ENCODE peak calls at places on chromosomes 12 and 14, in five cellular contexts. T is stomach, Q is spleen, U is IMR-90, A is prostate gland. G is an unnamed sample.

GRCh38 chr14:20757963-20758362 is 10.2 kb upstream of the EDDM3B start:
- DNase-seq in T (no peak), Q (no peak), U (no peak), A (no peak), G (no peak)

GRCh38 chr14:71300474-71301359 is 393.5 kb downstream of the PCNX1 start:
- DNase-seq in T (no peak), Q (no peak), U (peak), A (no peak), G (no peak)

GRCh38 chr12:94147377-94147990 is 893 bp upstream of the PLXNC1 start:
- DNase-seq in T (no peak), Q (no peak), U (no peak), A (no peak), G (no peak)

GRCh38 chr12:124469193-124469888 is 98.1 kb downstream of the NCOR2 start:
- DNase-seq in T (no peak), Q (no peak), U (no peak), A (no peak), G (no peak)

GRCh38 chr12:85781751-85782150 is 54.5 kb downstream of the RASSF9 start:
- DNase-seq in T (no peak), Q (no peak), U (no peak), A (no peak), G (no peak)

GRCh38 chr12:2290091-2290490 is 237.3 kb downstream of the CACNA1C start:
- DNase-seq in T (no peak), Q (no peak), U (no peak), A (no peak), G (no peak)

GRCh38 chr12:27794818-27795584 is 15.0 kb upstream of the MANSC4 start:
- DNase-seq in T (no peak), Q (no peak), U (peak), A (no peak), G (no peak)

GRCh38 chr14:55062517-55063351 is 11.3 kb downstream of the MAPK1IP1L start:
- DNase-seq in T (no peak), Q (no peak), U (no peak), A (no peak), G (no peak)

GRCh38 chr12:75908961-75909699 is 122.4 kb downstream of the PHLDA1 start:
- DNase-seq in T (peak), Q (no peak), U (peak), A (peak), G (no peak)

GRCh38 chr12:23648546-23648945 is 300.9 kb downstream of the SOX5 start:
- DNase-seq in T (no peak), Q (no peak), U (no peak), A (no peak), G (no peak)

GRCh38 chr12:1830981-1831930 is 10.9 kb downstream of the LRTM2 start:
- DNase-seq in T (peak), Q (peak), U (peak), A (peak), G (no peak)

GRCh38 chr12:119624971-119625370 is 31.4 kb downstream of the TMEM233 start:
- DNase-seq in T (no peak), Q (no peak), U (no peak), A (no peak), G (no peak)

GRCh38 chr12:111024205-111024794 is 103.9 kb upstream of the MYL2 start:
- DNase-seq in T (peak), Q (peak), U (peak), A (peak), G (peak)

GRCh38 chr14:92848941-92849340 is 54.8 kb downstream of the GOLGA5 start:
- DNase-seq in T (no peak), Q (no peak), U (no peak), A (no peak), G (no peak)

GRCh38 chr14:91901449-91902250 is 34.3 kb upstream of the TC2N start:
- DNase-seq in T (peak), Q (no peak), U (no peak), A (no peak), G (no peak)

GRCh38 chr12:106766393-106766826 is 8.1 kb upstream of the RIC8B start:
- DNase-seq in T (peak), Q (no peak), U (no peak), A (no peak), G (no peak)

GRCh38 chr12:106297681-106298080 is 4.9 kb upstream of the TCP11L2 start:
- DNase-seq in T (no peak), Q (no peak), U (no peak), A (no peak), G (no peak)

GRCh38 chr12:48004039-48004940 is at the start of gene COL2A1:
- DNase-seq in T (no peak), Q (no peak), U (peak), A (no peak), G (no peak)

GRCh38 chr12:7995266-7995963 is 37.1 kb upstream of the FOXJ2 start:
- DNase-seq in T (peak), Q (peak), U (peak), A (peak), G (no peak)

GRCh38 chr14:106459971-106460730 is 933.8 kb downstream of the TMEM121 start:
- DNase-seq in T (no peak), Q (no peak), U (no peak), A (no peak), G (peak)

GRCh38 chr12:75568801-75569200 is 57.4 kb upstream of the KRR1 start:
- DNase-seq in T (no peak), Q (no peak), U (no peak), A (no peak), G (no peak)

GRCh38 chr14:25887251-25887908 is 710.5 kb downstream of the NOVA1 start:
- DNase-seq in T (no peak), Q (no peak), U (no peak), A (no peak), G (no peak)

GRCh38 chr14:21229821-21230220 is 39.4 kb downstream of the HNRNPC start:
- DNase-seq in T (no peak), Q (no peak), U (no peak), A (no peak), G (no peak)

GRCh38 chr12:42705863-42706262 is 116.3 kb upstream of the PRICKLE1 start:
- DNase-seq in T (peak), Q (peak), U (peak), A (no peak), G (peak)

GRCh38 chr14:24179961-24180726 is 8.3 kb downstream of the REC8 start:
- DNase-seq in T (no peak), Q (peak), U (peak), A (no peak), G (no peak)

GRCh38 chr14:101509730-101510371 is 51.4 kb upstream of the DIO3 start:
- DNase-seq in T (no peak), Q (peak), U (no peak), A (no peak), G (no peak)

GRCh38 chr14:74683406-74683805 is 29.5 kb downstream of the AREL1 start:
- DNase-seq in T (no peak), Q (no peak), U (no peak), A (no peak), G (no peak)

GRCh38 chr12:67645126-67645525 is 3.4 kb upstream of the DYRK2 start:
- DNase-seq in T (no peak), Q (no peak), U (no peak), A (no peak), G (no peak)

GRCh38 chr12:98821232-98821631 is 176.1 kb downstream of the APAF1 start:
- DNase-seq in T (no peak), Q (no peak), U (no peak), A (no peak), G (no peak)

GRCh38 chr12:114013601-114014345 is 47.6 kb upstream of the RBM19 start:
- DNase-seq in T (no peak), Q (no peak), U (peak), A (peak), G (no peak)

GRCh38 chr14:24430143-24430681 is 458 bp downstream of the KHNYN start:
- DNase-seq in T (peak), Q (peak), U (peak), A (peak), G (peak)

GRCh38 chr14:82482345-82482744 is 948.7 kb upstream of the SEL1L start:
- DNase-seq in T (no peak), Q (no peak), U (no peak), A (no peak), G (no peak)

GRCh38 chr14:42293180-42293579 is 686.5 kb downstream of the LRFN5 start:
- DNase-seq in T (no peak), Q (no peak), U (no peak), A (no peak), G (no peak)

GRCh38 chr14:73460691-73461127 is 2.4 kb upstream of the NUMB start:
- DNase-seq in T (no peak), Q (no peak), U (peak), A (no peak), G (no peak)

GRCh38 chr14:33879684-33880286 is 71.1 kb downstream of the EGLN3 start:
- DNase-seq in T (no peak), Q (no peak), U (no peak), A (no peak), G (no peak)

GRCh38 chr14:24954037-24954696 is 95.8 kb downstream of the STXBP6 start:
- DNase-seq in T (no peak), Q (no peak), U (no peak), A (no peak), G (no peak)

GRCh38 chr12:66004922-66005703 is 125.4 kb downstream of the LLPH start:
- DNase-seq in T (no peak), Q (no peak), U (no peak), A (no peak), G (no peak)

GRCh38 chr14:36835145-36835544 is 173.5 kb downstream of the PAX9 start:
- DNase-seq in T (no peak), Q (no peak), U (no peak), A (no peak), G (no peak)

GRCh38 chr14:89504602-89505320 is 87.7 kb upstream of the FOXN3 start:
- DNase-seq in T (no peak), Q (peak), U (peak), A (no peak), G (no peak)

GRCh38 chr12:103077108-103077773 is 119.8 kb downstream of the ASCL1 start:
- DNase-seq in T (no peak), Q (no peak), U (no peak), A (no peak), G (no peak)
- TF ChIP-seq POLR2A in T (no peak), Q (no peak), U (no peak), A (no peak), G (no peak)

GRCh38 chr12:55717397-55718007 is 1.7 kb downstream of the BLOC1S1 start:
- DNase-seq in T (no peak), Q (no peak), U (peak), A (no peak), G (peak)
- TF ChIP-seq POLR2A in T (no peak), Q (no peak), U (no peak), A (no peak), G (no peak)

GRCh38 chr14:79278798-79279644 is 932.3 kb downstream of the DIO2 start:
- DNase-seq in T (peak), Q (no peak), U (peak), A (peak), G (no peak)
- TF ChIP-seq POLR2A in T (no peak), Q (no peak), U (no peak), A (peak), G (peak)

GRCh38 chr14:102731871-102732800 is 45.1 kb upstream of the TRAF3 start:
- DNase-seq in T (no peak), Q (no peak), U (no peak), A (no peak), G (no peak)

GRCh38 chr14:102729825-102730224 is 47.4 kb upstream of the TRAF3 start:
- DNase-seq in T (no peak), Q (no peak), U (no peak), A (no peak), G (no peak)

GRCh38 chr14:102729268-102729667 is 48.0 kb upstream of the TRAF3 start:
- DNase-seq in T (no peak), Q (no peak), U (no peak), A (no peak), G (no peak)

GRCh38 chr14:102732924-102733323 is 44.3 kb upstream of the TRAF3 start:
- DNase-seq in T (no peak), Q (peak), U (no peak), A (no peak), G (no peak)

DNA sequence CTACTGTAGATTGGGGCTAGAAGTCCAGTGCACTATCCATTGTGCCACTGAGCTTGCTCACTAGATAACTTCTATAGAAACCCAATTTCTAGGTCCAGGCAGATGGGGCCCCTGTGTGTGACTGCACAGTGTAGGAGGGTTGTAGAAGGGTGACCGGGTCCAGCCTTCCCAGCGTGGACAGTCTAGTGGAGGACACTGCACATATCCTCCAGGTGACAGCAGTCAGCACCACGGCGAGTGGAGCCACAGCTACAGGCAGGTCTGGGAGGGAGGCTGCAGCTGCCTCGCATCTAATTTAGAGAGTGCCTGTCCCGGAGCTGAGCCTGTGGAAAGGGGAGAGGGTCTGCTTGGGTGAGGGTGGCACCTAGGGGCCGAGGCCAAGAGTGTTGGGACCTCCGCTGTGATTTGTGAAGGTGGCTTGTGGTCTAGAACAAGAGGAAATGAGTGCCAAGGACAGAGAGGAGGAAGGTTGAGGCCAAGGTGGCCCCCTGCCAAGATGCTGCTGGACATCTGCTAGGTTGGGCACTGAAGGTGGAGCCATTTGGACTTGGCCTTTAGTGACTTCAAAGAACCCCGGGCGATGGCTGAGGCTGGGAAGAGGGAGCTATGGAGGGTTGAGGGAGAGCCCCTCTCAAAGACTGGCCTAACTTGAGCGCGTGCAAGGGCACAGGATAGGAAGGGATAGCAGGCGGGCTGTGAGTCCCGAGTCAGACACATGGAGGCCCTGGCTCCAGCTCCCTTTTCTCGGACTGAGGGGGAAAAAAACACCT is 46.0 kb upstream of the TRAF3 start:
- DNase-seq in T (no peak), Q (no peak), U (no peak), A (no peak), G (no peak)
- TF ChIP-seq POLR2A in T (no peak), Q (no peak), U (no peak), A (no peak), G (no peak)

GRCh38 chr14:100238419-100239199 is at the start of gene YY1:
- DNase-seq in T (peak), Q (peak), U (peak), A (peak), G (peak)

GRCh38 chr14:100241279-100241678 is 2.3 kb downstream of the YY1 start:
- DNase-seq in T (no peak), Q (no peak), U (no peak), A (no peak), G (no peak)

GRCh38 chr14:100240725-100241032 is 1.7 kb downstream of the YY1 start:
- DNase-seq in T (no peak), Q (no peak), U (no peak), A (no peak), G (no peak)

GRCh38 chr14:100239200-100239839 is 376 bp downstream of the YY1 start:
- DNase-seq in T (no peak), Q (peak), U (no peak), A (no peak), G (no peak)

GRCh38 chr14:100239840-100240724 is 1.1 kb downstream of the YY1 start:
- DNase-seq in T (peak), Q (peak), U (peak), A (peak), G (peak)
- TF ChIP-seq POLR2A in T (no peak), Q (no peak), U (peak), A (peak), G (peak)

DNA sequence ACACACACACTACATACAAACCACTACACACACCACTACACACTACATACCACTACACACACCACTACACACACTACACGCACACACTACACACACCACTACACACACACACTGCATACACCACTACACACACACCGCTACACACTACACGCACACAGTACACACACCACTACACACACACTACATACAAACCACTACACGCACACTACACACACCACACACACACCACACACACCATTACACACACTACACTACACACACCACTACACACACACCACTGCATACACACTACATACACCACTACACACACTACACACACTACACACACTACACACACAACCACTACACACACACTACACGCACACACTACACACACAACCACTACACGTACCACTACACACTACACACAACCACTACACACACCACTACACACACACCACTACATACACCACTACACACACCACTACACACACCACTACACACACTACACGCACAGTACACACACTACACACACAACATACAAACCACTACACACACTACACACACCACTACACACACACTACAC is 12.0 kb downstream of the NOC4L start:
- DNase-seq in T (no peak), Q (no peak), U (no peak), A (no peak), G (no peak)
- TF ChIP-seq POLR2A in T (no peak), Q (no peak), U (no peak), A (no peak), G (no peak)

GRCh38 chr12:45731376-45731775 is 1.9 kb downstream of the ARID2 start:
- DNase-seq in T (no peak), Q (no peak), U (no peak), A (no peak), G (no peak)

GRCh38 chr12:45728625-45729232 is 777 bp upstream of the ARID2 start:
- DNase-seq in T (peak), Q (peak), U (peak), A (peak), G (peak)

GRCh38 chr12:45730842-45731336 is 1.4 kb downstream of the ARID2 start:
- DNase-seq in T (no peak), Q (no peak), U (peak), A (no peak), G (no peak)

GRCh38 chr12:45729233-45730115 is at the start of gene ARID2:
- DNase-seq in T (peak), Q (peak), U (peak), A (peak), G (peak)

GRCh38 chr12:45730116-45730841 is 773 bp downstream of the ARID2 start:
- DNase-seq in T (peak), Q (peak), U (peak), A (peak), G (peak)
- TF ChIP-seq POLR2A in T (no peak), Q (no peak), U (no peak), A (peak), G (no peak)

GRCh38 chr14:64503434-64504309 is at the start of gene ZBTB25:
- DNase-seq in T (peak), Q (peak), U (peak), A (peak), G (peak)
- TF ChIP-seq POLR2A in T (no peak), Q (peak), U (peak), A (peak), G (peak)

DNA sequence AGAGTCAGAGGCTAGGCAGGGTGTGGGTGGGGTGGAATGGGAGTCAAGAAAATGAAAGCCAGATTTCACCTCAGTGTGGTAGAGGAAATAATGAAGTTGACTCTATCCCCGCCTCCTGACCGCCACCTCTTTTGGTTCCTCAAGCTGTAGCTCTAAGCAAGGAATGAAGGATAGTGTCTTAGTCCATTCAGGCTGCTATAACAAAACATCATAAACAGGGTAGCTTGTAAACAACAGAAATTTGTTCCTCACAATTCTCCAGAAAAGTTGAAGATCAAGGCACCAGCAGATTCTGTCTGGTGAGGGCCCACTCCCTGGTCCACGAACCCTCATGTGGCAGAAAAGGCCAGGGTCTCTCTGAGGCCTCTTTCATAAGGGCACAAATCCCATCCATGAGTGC is 109.1 kb upstream of the AMN1 start:
- DNase-seq in T (no peak), Q (no peak), U (no peak), A (no peak), G (no peak)
- TF ChIP-seq POLR2A in T (no peak), Q (no peak), U (no peak), A (no peak), G (no peak)

GRCh38 chr12:78695749-78696148 is 168.8 kb upstream of the SYT1 start:
- DNase-seq in T (no peak), Q (no peak), U (no peak), A (no peak), G (no peak)

GRCh38 chr12:78696267-78696666 is 168.3 kb upstream of the SYT1 start:
- DNase-seq in T (no peak), Q (no peak), U (no peak), A (no peak), G (no peak)

GRCh38 chr12:78700565-78700964 is 164.0 kb upstream of the SYT1 start:
- DNase-seq in T (no peak), Q (no peak), U (no peak), A (no peak), G (no peak)

GRCh38 chr12:78698747-78699146 is 165.8 kb upstream of the SYT1 start:
- DNase-seq in T (no peak), Q (no peak), U (peak), A (no peak), G (no peak)

GRCh38 chr12:78697817-78698415 is 166.7 kb upstream of the SYT1 start:
- DNase-seq in T (no peak), Q (no peak), U (peak), A (no peak), G (no peak)
- TF ChIP-seq POLR2A in T (no peak), Q (no peak), U (no peak), A (no peak), G (no peak)